ENCODE peak calls at places on chromosomes 4 and X, in five cellular contexts. P is stimulated activated CD4-positive, alpha-beta T cell treated with anti-CD3 and anti-CD28 coated beads, Interleukin-1b, Interleukin-23, amount 100 ng/mL, for 24 hours; F is GM04504; N is sciatic nerve; E is tibial artery. O is an unnamed sample.
A peak's percentile ranks its signal among the peaks of the same experiment; 100 is the strongest.

GRCh38 chr4:128560754-128561495 is 248.6 kb upstream of the JADE1 start:
- DNase-seq in F (no peak), E (no peak), P (no peak), N (no peak), O (no peak)

GRCh38 chrX:41010188-41010846 is 74.9 kb upstream of the USP9X start:
- DNase-seq in E (peak; percentile 83), F (peak; percentile 60), P (no peak), N (peak; percentile 81), O (peak; percentile 49)

GRCh38 chrX:71301195-71301924 is at the start of gene ITGB1BP2:
- DNase-seq in F (peak; percentile 10), E (peak; percentile 67), P (no peak), N (no peak), O (peak; percentile 62)

GRCh38 chr4:153204247-153205027 is at the start of gene TRIM2:
- DNase-seq in F (no peak), E (peak; percentile 72), N (peak; percentile 84), P (no peak), O (no peak)

GRCh38 chrX:13791559-13791958 is 25.3 kb downstream of the GPM6B start:
- DNase-seq in P (no peak), F (no peak), N (no peak), E (no peak), O (no peak)

GRCh38 chrX:69297521-69297920 is 132.3 kb upstream of the PJA1 start:
- DNase-seq in F (no peak), E (no peak), P (no peak), N (no peak), O (no peak)

GRCh38 chr4:118034061-118034785 is at the start of gene NDST3:
- DNase-seq in P (no peak), E (peak; percentile 67), F (peak; percentile 20), N (peak; percentile 60), O (peak; percentile 60)

GRCh38 chr4:34258176-34258575 is 1986.1 kb downstream of the ARAP2 start:
- DNase-seq in F (no peak), P (no peak), E (no peak), N (no peak), O (no peak)

GRCh38 chrX:147935156-147935758 is 23.5 kb downstream of the FMR1 start:
- DNase-seq in E (no peak), F (no peak), N (no peak), P (no peak), O (no peak)

GRCh38 chrX:9816094-9816700 is 30.0 kb downstream of the SHROOM2 start:
- DNase-seq in P (no peak), F (no peak), E (no peak), N (no peak), O (no peak)

GRCh38 chrX:154074199-154074598 is 23.3 kb downstream of the MECP2 start:
- DNase-seq in E (no peak), P (no peak), N (no peak), F (no peak), O (no peak)

GRCh38 chrX:112521658-112522057 is 158.1 kb downstream of the LHFPL1 start:
- DNase-seq in F (no peak), P (no peak), N (no peak), E (no peak), O (no peak)

GRCh38 chr4:4858527-4858926 is 938 bp upstream of the MSX1 start:
- DNase-seq in F (no peak), P (no peak), N (no peak), E (no peak), O (no peak)

GRCh38 chr4:85778809-85779124 is 303.8 kb downstream of the ARHGAP24 start:
- DNase-seq in F (no peak), P (no peak), N (no peak), E (no peak), O (no peak)

GRCh38 chrX:115941388-115941787 is 229.2 kb upstream of the AGTR2 start:
- DNase-seq in E (no peak), P (no peak), N (no peak), F (no peak), O (no peak)

GRCh38 chr4:123102897-123103489 is 180.6 kb upstream of the NUDT6 start:
- DNase-seq in P (no peak), N (no peak), F (peak; percentile 28), E (no peak), O (no peak)

GRCh38 chr4:168842186-168842585 is 167.9 kb downstream of the CBR4 start:
- DNase-seq in P (no peak), N (no peak), E (no peak), F (no peak), O (no peak)

GRCh38 chrX:70769659-70770232 is 138.8 kb downstream of the TEX11 start:
- DNase-seq in E (no peak), F (no peak), N (no peak), P (no peak), O (no peak)

GRCh38 chr4:183846951-183847350 is 58.2 kb upstream of the STOX2 start:
- DNase-seq in P (no peak), F (no peak), E (no peak), N (no peak), O (no peak)

GRCh38 chrX:95346854-95347253 is 1337.8 kb upstream of the DIAPH2 start:
- DNase-seq in F (no peak), E (no peak), N (no peak), P (no peak), O (peak; percentile 6)

GRCh38 chr4:25069014-25069413 is 38.3 kb upstream of the LGI2 start:
- DNase-seq in E (no peak), P (no peak), N (no peak), F (no peak), O (no peak)

GRCh38 chr4:71113294-71113693 is 119.8 kb downstream of the DCK start:
- DNase-seq in E (no peak), P (no peak), N (no peak), F (no peak), O (no peak)

GRCh38 chrX:53930513-53931380 is 113.5 kb downstream of the PHF8 start:
- DNase-seq in F (no peak), P (no peak), N (no peak), E (no peak), O (no peak)

O was measured in DMS 273 treated with DMSO at 0.1 percent for 48 hours.